ENCODE peak calls at places on chromosomes 4 and X, in nine cellular contexts. Z, R, Q, T, F, I, A, B and W are unnamed samples.
A peak's percentile ranks its signal among the peaks of the same experiment; 100 is the strongest.

GRCh38 chr4:26779674-26780073 is 81.0 kb upstream of the STIM2 start:
- DNase-seq in R (no peak), Z (no peak), T (no peak), F (peak; percentile 28), I (no peak), A (peak; percentile 49), Q (no peak), B (peak; percentile 31), W (peak; percentile 18)

GRCh38 chr4:38328963-38329729 is 334.9 kb upstream of the KLF3 start:
- DNase-seq in B (no peak), R (no peak), F (no peak), A (no peak), Q (no peak), T (no peak), I (peak; percentile 36), Z (no peak), W (no peak)

GRCh38 chr4:146095091-146095690 is 80.3 kb upstream of the LSM6 start:
- DNase-seq in B (peak; percentile 27), I (peak; percentile 78), F (peak; percentile 43), Z (peak; percentile 13), T (peak; percentile 59), Q (no peak), R (no peak), A (peak; percentile 68), W (peak; percentile 14)

GRCh38 chrX:18992829-18993228 is 8.9 kb upstream of the PHKA2 start:
- DNase-seq in A (no peak), Z (no peak), R (no peak), F (no peak), Q (no peak), B (no peak), T (no peak), I (no peak), W (no peak)

GRCh38 chr4:10421344-10422055 is 35.7 kb downstream of the ZNF518B start:
- DNase-seq in Q (no peak), Z (no peak), R (no peak), A (no peak), F (no peak), I (peak; percentile 11), B (no peak), T (no peak), W (no peak)

GRCh38 chrX:15401373-15401772 is 17.2 kb upstream of the VEGFD start:
- DNase-seq in Q (no peak), Z (no peak), A (no peak), B (no peak), T (no peak), I (no peak), F (no peak), R (no peak), W (no peak)

GRCh38 chrX:130801901-130802300 is 101.1 kb downstream of the ENOX2 start:
- DNase-seq in R (no peak), F (no peak), T (no peak), I (no peak), B (no peak), Q (no peak), A (no peak), Z (no peak), W (no peak)

GRCh38 chrX:66014084-66014483 is 25.8 kb downstream of the VSIG4 start:
- DNase-seq in Z (no peak), I (no peak), B (no peak), R (no peak), A (no peak), Q (no peak), T (no peak), F (no peak), W (no peak)

GRCh38 chr4:6268650-6269399 is 825 bp upstream of the WFS1 start:
- DNase-seq in T (no peak), R (no peak), Q (no peak), A (no peak), B (no peak), F (no peak), Z (no peak), I (no peak), W (no peak)

GRCh38 chr4:35189988-35190613 is 1054.2 kb downstream of the ARAP2 start:
- DNase-seq in R (no peak), F (no peak), I (no peak), T (no peak), A (no peak), Q (no peak), B (no peak), Z (no peak), W (no peak)

GRCh38 chr4:139794158-139794954 is 128.7 kb downstream of the MGST2 start:
- DNase-seq in I (no peak), R (no peak), B (no peak), F (no peak), Q (no peak), A (peak; percentile 91), T (no peak), Z (no peak), W (no peak)

GRCh38 chr4:129240816-129241215 is 144.9 kb downstream of the C4orf33 start:
- DNase-seq in R (no peak), T (peak; percentile 35), B (no peak), F (peak; percentile 77), Q (no peak), Z (no peak), I (peak; percentile 19), A (no peak), W (peak; percentile 85)

GRCh38 chrX:104330966-104331365 is 76.2 kb upstream of the ESX1 start:
- DNase-seq in I (no peak), R (no peak), F (no peak), Z (no peak), A (peak; percentile 71), B (no peak), T (peak; percentile 21), Q (no peak), W (peak; percentile 25)

GRCh38 chr4:78529569-78530209 is 21.9 kb upstream of the ANXA3 start:
- DNase-seq in T (no peak), A (peak; percentile 86), Q (no peak), B (no peak), R (no peak), F (no peak), Z (no peak), I (no peak), W (no peak)

GRCh38 chrX:88284844-88285243 is 462.2 kb upstream of the CPXCR1 start:
- DNase-seq in Z (no peak), F (no peak), Q (no peak), T (no peak), I (peak; percentile 26), R (no peak), B (no peak), A (no peak), W (no peak)

GRCh38 chr4:47623916-47624554 is 139.0 kb downstream of the ATP10D start:
- DNase-seq in T (peak; percentile 68), I (no peak), Z (no peak), R (no peak), Q (no peak), A (peak; percentile 59), F (no peak), B (no peak), W (no peak)

GRCh38 chrX:2692221-2693122 is 1.4 kb downstream of the CD99 start:
- DNase-seq in I (no peak), B (peak; percentile 81), A (peak; percentile 70), Q (no peak), F (no peak), Z (no peak), T (no peak), R (no peak), W (no peak)

GRCh38 chr4:187732524-187732923 is 263.0 kb upstream of the ZFP42 start:
- DNase-seq in F (no peak), Z (no peak), A (no peak), Q (no peak), R (no peak), B (no peak), T (no peak), I (no peak), W (no peak)

GRCh38 chr4:20487446-20487845 is 212.8 kb upstream of the PACRGL start:
- DNase-seq in F (no peak), Z (no peak), A (peak; percentile 6), R (no peak), T (no peak), I (no peak), Q (no peak), B (no peak), W (no peak)

GRCh38 chr4:153850525-153851280 is 61.8 kb upstream of the SFRP2 start:
- DNase-seq in A (no peak), Z (no peak), Q (no peak), T (no peak), R (no peak), I (no peak), B (no peak), F (no peak), W (no peak)

GRCh38 chr4:17492058-17492741 is 19.7 kb downstream of the QDPR start:
- DNase-seq in Z (no peak), T (no peak), F (no peak), I (no peak), Q (no peak), B (no peak), R (no peak), A (no peak), W (no peak)

GRCh38 chrX:38882894-38883620 is 81.8 kb downstream of the MID1IP1 start:
- DNase-seq in I (no peak), F (peak; percentile 91), B (no peak), T (peak; percentile 60), Z (no peak), Q (no peak), R (no peak), A (peak; percentile 92), W (peak; percentile 68)

GRCh38 chr4:26127001-26127400 is 193.8 kb upstream of the RBPJ start:
- DNase-seq in I (no peak), R (no peak), B (no peak), Q (no peak), T (no peak), Z (no peak), F (no peak), A (no peak), W (no peak)

GRCh38 chrX:38891641-38892413 is 90.6 kb downstream of the MID1IP1 start:
- DNase-seq in Q (peak; percentile 1), T (no peak), B (no peak), A (peak; percentile 29), Z (peak; percentile 6), R (no peak), I (no peak), F (no peak), W (peak; percentile 31)

GRCh38 chrX:40646489-40647306 is 663 bp downstream of the CXorf38 start:
- DNase-seq in Q (peak; percentile 21), I (peak; percentile 36), B (peak; percentile 40), F (no peak), R (peak; percentile 23), A (peak; percentile 67), Z (peak; percentile 1), T (peak; percentile 1), W (no peak)

GRCh38 chr4:1207603-1208265 is 35.4 kb upstream of the SPON2 start:
- DNase-seq in T (no peak), F (peak; percentile 24), Z (no peak), I (no peak), B (peak; percentile 71), A (peak; percentile 77), Q (no peak), R (peak; percentile 79), W (no peak)

GRCh38 chrX:100484971-100485370 is 74.9 kb upstream of the PCDH19 start:
- DNase-seq in T (no peak), I (no peak), B (no peak), Q (no peak), R (no peak), F (no peak), Z (no peak), A (no peak), W (no peak)